ENCODE peak calls at places on chromosome 4, in four cellular contexts. N is MM.1S, Q is choroid plexus epithelial cell, A is tibial nerve. I is an unnamed sample.

GRCh38 chr4:47167391-47167790 is 136.0 kb downstream of the GABRB1 start:
- DNase-seq in Q (no peak), N (no peak), A (no peak), I (no peak)

GRCh38 chr4:176350671-176351070 is 30.9 kb downstream of the SPCS3 start:
- DNase-seq in A (no peak), Q (no peak), N (no peak), I (no peak)

GRCh38 chr4:159046683-159047082 is 56.2 kb upstream of the RAPGEF2 start:
- DNase-seq in N (no peak), A (no peak), Q (no peak), I (no peak)

GRCh38 chr4:83320548-83320947 is 14.1 kb downstream of the HPSE start:
- DNase-seq in Q (peak; percentile 26), A (peak; percentile 40), N (no peak), I (peak; percentile 14)

GRCh38 chr4:108030332-108030731 is 40.6 kb downstream of the HADH start:
- DNase-seq in Q (peak; percentile 89), A (peak; percentile 32), N (peak; percentile 88), I (no peak)

GRCh38 chr4:159048166-159048886 is 54.6 kb upstream of the RAPGEF2 start:
- DNase-seq in A (peak; percentile 46), Q (peak; percentile 81), N (no peak), I (peak; percentile 61)

GRCh38 chr4:47831026-47831689 is 6.7 kb downstream of the CORIN start:
- DNase-seq in Q (no peak), N (no peak), A (no peak), I (no peak)

GRCh38 chr4:6925357-6925836 is 15.8 kb downstream of the TBC1D14 start:
- DNase-seq in Q (no peak), N (no peak), A (no peak), I (no peak)

GRCh38 chr4:99087887-99088484 is 602 bp downstream of the ADH5 start:
- DNase-seq in Q (peak; percentile 92), N (peak; percentile 21), A (peak; percentile 81), I (peak; percentile 71)

GRCh38 chr4:61011051-61011450 is 189.1 kb upstream of the ADGRL3 start:
- DNase-seq in A (no peak), Q (peak; percentile 10), N (no peak), I (no peak)

GRCh38 chr4:136124251-136124745 is 1408.0 kb downstream of the PCDH18 start:
- DNase-seq in N (no peak), A (no peak), Q (no peak), I (no peak)

GRCh38 chr4:84530871-84531270 is 31.8 kb upstream of the NKX6-1 start:
- DNase-seq in N (no peak), A (no peak), Q (peak; percentile 13), I (no peak)

GRCh38 chr4:16977081-16977480 is 78.6 kb upstream of the LDB2 start:
- DNase-seq in N (no peak), A (no peak), Q (no peak), I (no peak)

GRCh38 chr4:133802741-133803140 is 398.8 kb downstream of the PABPC4L start:
- DNase-seq in Q (peak; percentile 58), A (no peak), N (no peak), I (peak; percentile 5)

GRCh38 chr4:168803727-168804126 is 206.3 kb downstream of the CBR4 start:
- DNase-seq in Q (peak; percentile 79), A (no peak), N (no peak), I (peak; percentile 91)

GRCh38 chr4:2366252-2367192 is 51.9 kb downstream of the ZFYVE28 start:
- DNase-seq in Q (peak; percentile 58), A (no peak), N (no peak), I (no peak)

GRCh38 chr4:133668061-133668851 is 519.2 kb downstream of the PCDH10 start:
- DNase-seq in N (peak; percentile 40), Q (no peak), A (no peak), I (no peak)

GRCh38 chr4:159593157-159593556 is 490.3 kb downstream of the RAPGEF2 start:
- DNase-seq in Q (no peak), N (no peak), A (no peak), I (no peak)

GRCh38 chr4:40626183-40626990 is 3.3 kb downstream of the RBM47 start:
- DNase-seq in A (no peak), Q (peak; percentile 33), N (no peak), I (no peak)

GRCh38 chr4:121192013-121192412 is 27.9 kb upstream of the TNIP3 start:
- DNase-seq in A (no peak), Q (no peak), N (no peak), I (no peak)

GRCh38 chr4:183383606-183384005 is 60.8 kb upstream of the CDKN2AIP start:
- DNase-seq in Q (no peak), N (no peak), A (no peak), I (no peak)

GRCh38 chr4:173041482-173041881 is 127.1 kb upstream of the GALNT7 start:
- DNase-seq in N (no peak), A (no peak), Q (no peak), I (no peak)

GRCh38 chr4:3413217-3413671 is 28.5 kb upstream of the HGFAC start:
- DNase-seq in A (no peak), N (no peak), Q (no peak), I (no peak)

GRCh38 chr4:8188743-8189550 is 10.1 kb upstream of the SH3TC1 start:
- DNase-seq in Q (no peak), N (peak; percentile 37), A (no peak), I (peak; percentile 95)

GRCh38 chr4:41432889-41433288 is 105.1 kb upstream of the LIMCH1 start:
- DNase-seq in Q (peak; percentile 76), A (no peak), N (no peak), I (peak; percentile 18)

GRCh38 chr4:175970072-175970471 is 95.6 kb upstream of the WDR17 start:
- DNase-seq in A (no peak), Q (no peak), N (no peak), I (no peak)

GRCh38 chr4:121980643-121981042 is 28.8 kb upstream of the TRPC3 start:
- DNase-seq in N (no peak), Q (peak; percentile 5), A (no peak), I (no peak)

GRCh38 chr4:125983168-125983567 is 668.4 kb downstream of the FAT4 start:
- DNase-seq in A (no peak), Q (no peak), N (no peak), I (no peak)

GRCh38 chr4:124262211-124263179 is 450.0 kb downstream of the ANKRD50 start:
- DNase-seq in Q (peak; percentile 95), N (peak; percentile 69), A (peak; percentile 82), I (peak; percentile 72)

GRCh38 chr4:59597536-59598232 is 1602.4 kb upstream of the ADGRL3 start:
- DNase-seq in A (no peak), N (no peak), Q (peak; percentile 32), I (no peak)

DNA sequence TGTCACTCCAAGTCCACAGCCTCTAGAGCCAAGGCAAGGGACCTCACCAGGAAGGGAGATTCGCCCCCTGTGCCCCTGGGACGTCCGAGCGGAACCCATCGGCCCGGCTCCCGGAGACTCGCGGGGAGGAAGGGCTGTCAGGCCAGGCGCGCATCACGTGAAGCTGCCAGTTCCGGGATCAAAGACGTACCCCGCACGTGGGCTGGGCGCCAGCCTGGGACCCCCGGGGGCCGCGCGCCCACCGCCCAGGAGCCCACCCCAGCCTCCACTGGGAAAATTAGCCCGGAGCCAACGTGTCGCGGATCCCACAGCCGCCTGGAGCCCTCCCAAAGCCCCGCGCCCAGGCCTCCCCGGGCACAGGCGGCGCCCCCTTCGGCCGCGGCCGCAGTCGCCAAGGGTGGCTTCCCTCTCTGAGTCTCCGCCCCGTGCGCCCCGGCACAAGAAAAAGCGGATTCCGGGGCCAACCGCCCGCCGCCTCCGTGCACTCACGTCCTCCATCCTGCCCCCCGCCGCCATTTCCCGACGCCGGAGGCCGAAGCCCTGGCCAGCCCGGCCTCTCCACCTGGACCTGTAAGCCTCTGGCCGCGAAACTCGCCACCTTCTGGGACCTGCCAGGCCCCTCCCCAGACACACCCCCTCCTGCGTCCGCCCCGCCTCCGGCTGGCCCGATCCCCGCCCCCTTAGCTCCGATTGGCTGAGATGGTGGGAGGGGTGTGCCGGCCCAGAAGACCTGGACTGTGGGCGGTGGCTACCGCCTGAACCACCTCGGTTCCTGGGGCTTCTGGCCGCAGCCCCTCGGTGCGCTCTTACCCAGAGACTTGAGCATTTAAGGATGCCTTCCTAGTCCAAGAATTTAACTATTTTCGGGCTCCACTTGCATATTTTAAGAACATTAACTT is at the start of gene TMEM192:
- DNase-seq in N (peak; percentile 86), Q (peak; percentile 96), A (peak; percentile 92), I (peak; percentile 97)
- TF ChIP-seq CTCF in N (peak; percentile 45), Q (peak; percentile 9), A (peak; percentile 34), I (no peak)

DNA sequence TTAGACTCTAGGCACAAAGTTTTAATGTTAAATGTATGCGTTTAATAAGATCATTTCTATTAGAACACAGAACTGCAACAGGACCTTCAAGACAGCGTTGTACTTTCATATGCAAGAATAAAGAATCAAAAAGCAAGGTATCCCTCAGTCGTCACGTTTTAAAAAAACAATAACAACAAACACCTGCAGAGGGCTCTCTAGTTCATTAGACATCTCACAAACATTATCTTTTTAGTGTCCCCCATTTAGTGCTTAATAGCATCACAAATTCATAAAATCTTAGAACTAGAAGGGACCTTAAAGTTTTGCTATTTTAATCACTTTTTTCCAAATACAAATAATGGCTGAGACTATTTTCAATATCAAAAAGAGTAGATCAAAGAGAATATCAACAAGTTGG is 236.6 kb downstream of the DCHS2 start:
- DNase-seq in A (no peak), N (no peak), Q (no peak), I (no peak)
- TF ChIP-seq CTCF in A (no peak), N (no peak), Q (no peak), I (no peak)

GRCh38 chr4:138111462-138112000 is 130.6 kb downstream of the SLC7A11 start:
- DNase-seq in N (no peak), Q (peak; percentile 59), A (no peak), I (no peak)
- TF ChIP-seq CTCF in N (no peak), Q (peak; percentile 3), A (no peak), I (no peak)

DNA sequence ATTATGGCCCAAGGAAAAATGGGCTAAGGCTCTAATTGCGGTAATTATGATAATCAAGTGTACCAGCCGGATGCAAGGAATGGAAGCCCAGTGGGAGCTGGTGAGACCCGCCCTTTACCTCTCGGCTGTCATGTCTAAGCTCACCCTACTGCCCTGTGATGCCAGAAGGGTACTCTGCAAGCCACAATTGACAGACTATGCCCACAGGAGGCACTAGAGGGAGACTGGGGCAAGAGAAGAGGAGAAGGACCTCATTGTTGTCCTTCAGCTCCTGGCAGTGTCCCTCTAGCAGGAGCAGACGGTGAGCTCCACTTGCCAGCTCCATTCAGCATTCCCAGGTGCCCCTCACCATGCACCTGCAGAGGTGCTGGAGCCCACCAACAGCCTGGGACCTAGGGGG is 141.8 kb downstream of the SMIM20 start:
- DNase-seq in A (no peak), N (no peak), Q (no peak), I (no peak)
- TF ChIP-seq CTCF in A (no peak), N (no peak), Q (no peak), I (no peak)

I was measured in RWPE1.